ENCODE peak calls at places on chromosomes 5 and 9, in four cellular contexts. H is NCI-H2171 treated with DMSO at 0.1 percent for 48 hours, L is astrocyte of the hippocampus, T is KG1. C is an unnamed sample.

GRCh38 chr5:127856310-127856709 is 153.1 kb downstream of the CCDC192 start:
- DNase-seq in H (no peak), L (no peak), T (no peak), C (no peak)

GRCh38 chr5:96198673-96199072 is 234.4 kb downstream of the PCSK1 start:
- DNase-seq in H (no peak), L (no peak), T (no peak), C (no peak)

GRCh38 chr9:134325096-134325812 is 1.0 kb upstream of the RXRA start:
- DNase-seq in H (no peak), L (peak; percentile 74), T (no peak), C (no peak)

GRCh38 chr9:133058550-133059320 is 3.0 kb upstream of the CEL start:
- DNase-seq in H (peak; percentile 9), L (no peak), T (no peak), C (no peak)

GRCh38 chr5:175922192-175922885 is 45.8 kb downstream of the THOC3 start:
- DNase-seq in H (no peak), L (peak; percentile 85), T (no peak), C (peak; percentile 6)

GRCh38 chr9:76417394-76417793 is 23.2 kb upstream of the RFK start:
- DNase-seq in H (no peak), L (no peak), T (no peak), C (no peak)

GRCh38 chr9:4666042-4666699 is at the start of gene SPATA6L:
- DNase-seq in H (peak; percentile 80), L (peak; percentile 72), T (no peak), C (peak; percentile 28)

GRCh38 chr9:88872171-88872946 is 118.9 kb upstream of the S1PR3 start:
- DNase-seq in H (no peak), L (peak; percentile 26), T (no peak), C (no peak)

GRCh38 chr5:115571441-115571878 is 26.9 kb upstream of the FEM1C start:
- DNase-seq in H (no peak), L (peak; percentile 83), T (no peak), C (no peak)

GRCh38 chr5:173238312-173239232 is 3.6 kb upstream of the NKX2-5 start:
- DNase-seq in H (no peak), L (no peak), T (no peak), C (peak; percentile 47)

GRCh38 chr9:127873223-127873691 is 4.2 kb downstream of the AK1 start:
- DNase-seq in H (no peak), L (peak; percentile 80), T (no peak), C (no peak)

GRCh38 chr5:74299833-74300232 is 340.7 kb downstream of the ENC1 start:
- DNase-seq in H (no peak), L (no peak), T (no peak), C (no peak)

GRCh38 chr5:127041571-127041970 is 11.2 kb upstream of the MARCHF3 start:
- DNase-seq in H (no peak), L (peak; percentile 27), T (no peak), C (no peak)

GRCh38 chr9:98552306-98552705 is 156.4 kb downstream of the GABBR2 start:
- DNase-seq in H (no peak), L (peak; percentile 84), T (no peak), C (no peak)

GRCh38 chr5:107680799-107681198 is 10.1 kb upstream of the EFNA5 start:
- DNase-seq in H (no peak), L (no peak), T (no peak), C (no peak)

C was measured in D341Med.